ENCODE peak calls at places on chromosomes 16 and 17, in ten cellular contexts. W, G, R, M, Q, F, I, J, E and P are unnamed samples.

GRCh38 chr17:73911726-73912359 is 267.6 kb upstream of the SDK2 start:
- DNase-seq in W (no peak), G (no peak), R (no peak), M (no peak), Q (no peak), F (no peak), I (no peak), J (no peak), E (no peak), P (no peak)

GRCh38 chr17:55969577-55969976 is 183.7 kb upstream of the ANKFN1 start:
- DNase-seq in W (no peak), G (no peak), R (no peak), M (no peak), Q (no peak), F (no peak), I (no peak), J (no peak), E (no peak), P (no peak)

GRCh38 chr17:60390223-60390622 is 1.7 kb downstream of the USP32 start:
- DNase-seq in W (no peak), G (no peak), R (no peak), M (no peak), Q (no peak), F (peak), I (no peak), J (no peak), E (no peak), P (no peak)

GRCh38 chr17:27381007-27381501 is 75.2 kb upstream of the KSR1 start:
- DNase-seq in W (peak), G (peak), R (peak), M (peak), Q (peak), F (peak), I (peak), J (peak), E (peak), P (peak)

GRCh38 chr16:15874745-15875314 is 13.6 kb downstream of the CEP20 start:
- DNase-seq in W (peak), G (no peak), R (peak), M (peak), Q (peak), F (peak), I (no peak), J (peak), E (peak), P (peak)

GRCh38 chr16:79400462-79401149 is 199.9 kb downstream of the MAF start:
- DNase-seq in W (peak), G (no peak), R (no peak), M (peak), Q (no peak), F (no peak), I (no peak), J (no peak), E (no peak), P (no peak)

GRCh38 chr16:31213877-31214704 is at the start of gene TRIM72:
- DNase-seq in W (no peak), G (peak), R (peak), M (no peak), Q (no peak), F (no peak), I (no peak), J (no peak), E (no peak), P (no peak)

GRCh38 chr17:41521574-41522261 is 3.0 kb upstream of the KRT15 start:
- DNase-seq in W (peak), G (no peak), R (peak), M (peak), Q (peak), F (peak), I (no peak), J (no peak), E (no peak), P (peak)

GRCh38 chr17:45132569-45133463 is 501 bp upstream of the PLCD3 start:
- DNase-seq in W (peak), G (peak), R (peak), M (peak), Q (peak), F (peak), I (peak), J (peak), E (peak), P (peak)

GRCh38 chr17:28514571-28515002 is 8.4 kb downstream of the FOXN1 start:
- DNase-seq in W (no peak), G (no peak), R (no peak), M (no peak), Q (no peak), F (no peak), I (no peak), J (no peak), E (no peak), P (no peak)

GRCh38 chr17:19996086-19996485 is 13.1 kb upstream of the SPECC1 start:
- DNase-seq in W (no peak), G (no peak), R (no peak), M (no peak), Q (no peak), F (no peak), I (no peak), J (no peak), E (no peak), P (no peak)

GRCh38 chr16:50802000-50802399 is 60.1 kb downstream of the CYLD start:
- DNase-seq in W (no peak), G (no peak), R (no peak), M (no peak), Q (no peak), F (no peak), I (no peak), J (no peak), E (no peak), P (no peak)

GRCh38 chr17:3710951-3711383 is 12.7 kb upstream of the HASPIN start:
- DNase-seq in W (no peak), G (no peak), R (no peak), M (no peak), Q (peak), F (peak), I (no peak), J (no peak), E (no peak), P (no peak)

GRCh38 chr16:64478258-64478906 is 643.5 kb downstream of the CDH11 start:
- DNase-seq in W (no peak), G (no peak), R (no peak), M (peak), Q (no peak), F (peak), I (no peak), J (peak), E (no peak), P (no peak)

GRCh38 chr16:74999683-75000480 is 1.1 kb downstream of the ZNRF1 start:
- DNase-seq in W (peak), G (peak), R (no peak), M (peak), Q (peak), F (peak), I (peak), J (peak), E (peak), P (peak)

GRCh38 chr17:82828875-82829487 is 10.8 kb downstream of the ZNF750 start:
- DNase-seq in W (no peak), G (no peak), R (no peak), M (no peak), Q (no peak), F (no peak), I (no peak), J (no peak), E (no peak), P (no peak)

GRCh38 chr17:42653179-42654124 is 5.6 kb upstream of the TUBG2 start:
- DNase-seq in W (no peak), G (no peak), R (no peak), M (no peak), Q (peak), F (peak), I (no peak), J (peak), E (peak), P (peak)

GRCh38 chr17:3260600-3260999 is 37.6 kb downstream of the OR3A1 start:
- DNase-seq in W (no peak), G (peak), R (no peak), M (no peak), Q (no peak), F (no peak), I (no peak), J (no peak), E (no peak), P (no peak)

GRCh38 chr17:49117581-49118230 is 14.9 kb upstream of the B4GALNT2 start:
- DNase-seq in W (no peak), G (no peak), R (no peak), M (no peak), Q (no peak), F (no peak), I (no peak), J (no peak), E (no peak), P (no peak)

GRCh38 chr16:69613283-69614154 is 47.8 kb downstream of the NFAT5 start:
- DNase-seq in W (no peak), G (no peak), R (no peak), M (peak), Q (no peak), F (no peak), I (no peak), J (peak), E (no peak), P (no peak)

GRCh38 chr16:67227567-67227921 is 614 bp downstream of the TMEM208 start:
- DNase-seq in W (no peak), G (no peak), R (no peak), M (no peak), Q (no peak), F (no peak), I (no peak), J (no peak), E (no peak), P (no peak)

GRCh38 chr17:39754958-39755549 is 17.3 kb downstream of the GRB7 start:
- DNase-seq in W (no peak), G (peak), R (no peak), M (no peak), Q (peak), F (no peak), I (no peak), J (no peak), E (peak), P (no peak)

GRCh38 chr16:70160388-70160787 is 13.2 kb upstream of the CLEC18C start:
- DNase-seq in W (no peak), G (peak), R (no peak), M (no peak), Q (no peak), F (no peak), I (no peak), J (peak), E (no peak), P (no peak)

GRCh38 chr16:57260294-57260929 is 15.4 kb downstream of the ARL2BP start:
- DNase-seq in W (peak), G (peak), R (no peak), M (no peak), Q (peak), F (peak), I (peak), J (no peak), E (peak), P (no peak)

GRCh38 chr16:82368041-82368440 is 198.0 kb upstream of the MPHOSPH6 start:
- DNase-seq in W (peak), G (no peak), R (peak), M (peak), Q (peak), F (peak), I (no peak), J (peak), E (no peak), P (no peak)

GRCh38 chr16:20956319-20956718 is 55.7 kb downstream of the LYRM1 start:
- DNase-seq in W (no peak), G (no peak), R (no peak), M (no peak), Q (no peak), F (no peak), I (no peak), J (no peak), E (no peak), P (no peak)

GRCh38 chr17:41211845-41212466 is 14.5 kb upstream of the KRTAP9-2 start:
- DNase-seq in W (no peak), G (no peak), R (peak), M (no peak), Q (no peak), F (no peak), I (no peak), J (no peak), E (no peak), P (no peak)

GRCh38 chr16:88345943-88346560 is 36.7 kb upstream of the ZNF469 start:
- DNase-seq in W (no peak), G (no peak), R (no peak), M (no peak), Q (no peak), F (no peak), I (no peak), J (no peak), E (no peak), P (no peak)

GRCh38 chr17:8121531-8122390 is 2.1 kb downstream of the HES7 start:
- DNase-seq in W (no peak), G (peak), R (peak), M (no peak), Q (peak), F (peak), I (no peak), J (peak), E (peak), P (no peak)
- TF ChIP-seq CTCF in W (no peak), G (no peak), R (peak), M (peak), Q (peak), F (peak), I (peak), J (peak), E (peak), P (peak)

GRCh38 chr17:47237841-47238240 is 15.8 kb upstream of the ITGB3 start:
- DNase-seq in W (no peak), G (no peak), R (no peak), M (no peak), Q (no peak), F (no peak), I (no peak), J (no peak), E (no peak), P (no peak)

GRCh38 chr17:47240375-47240764 is 13.3 kb upstream of the ITGB3 start:
- DNase-seq in W (no peak), G (no peak), R (no peak), M (no peak), Q (no peak), F (no peak), I (no peak), J (no peak), E (no peak), P (no peak)

GRCh38 chr17:47238321-47239010 is 15.2 kb upstream of the ITGB3 start:
- DNase-seq in W (no peak), G (no peak), R (no peak), M (no peak), Q (no peak), F (no peak), I (no peak), J (no peak), E (no peak), P (no peak)

GRCh38 chr17:47240806-47241205 is 12.8 kb upstream of the ITGB3 start:
- DNase-seq in W (no peak), G (no peak), R (no peak), M (no peak), Q (no peak), F (peak), I (no peak), J (no peak), E (no peak), P (no peak)

GRCh38 chr17:47239663-47240374 is 13.8 kb upstream of the ITGB3 start:
- DNase-seq in W (peak), G (no peak), R (peak), M (no peak), Q (no peak), F (peak), I (peak), J (peak), E (no peak), P (peak)
- TF ChIP-seq POLR2AphosphoS5 in W (peak), G (no peak), R (no peak), M (no peak), Q (no peak), F (peak), I (no peak), J (peak), E (no peak), P (peak)

GRCh38 chr16:17475104-17475503 is 4.3 kb upstream of the XYLT1 start:
- DNase-seq in W (no peak), G (peak), R (no peak), M (no peak), Q (no peak), F (no peak), I (no peak), J (no peak), E (no peak), P (no peak)

GRCh38 chr16:17476414-17477259 is 5.9 kb upstream of the XYLT1 start:
- DNase-seq in W (peak), G (peak), R (peak), M (peak), Q (peak), F (peak), I (no peak), J (peak), E (peak), P (no peak)

GRCh38 chr16:17471745-17472075 is 950 bp upstream of the XYLT1 start:
- DNase-seq in W (no peak), G (no peak), R (no peak), M (no peak), Q (no peak), F (no peak), I (no peak), J (no peak), E (no peak), P (no peak)

GRCh38 chr16:17474572-17474971 is 3.8 kb upstream of the XYLT1 start:
- DNase-seq in W (no peak), G (peak), R (no peak), M (no peak), Q (no peak), F (no peak), I (no peak), J (no peak), E (no peak), P (no peak)

GRCh38 chr16:17474037-17474436 is 3.3 kb upstream of the XYLT1 start:
- DNase-seq in W (no peak), G (peak), R (no peak), M (no peak), Q (no peak), F (no peak), I (no peak), J (no peak), E (no peak), P (no peak)
- TF ChIP-seq CTCF in W (no peak), G (no peak), R (no peak), M (no peak), Q (no peak), F (no peak), I (no peak), J (no peak), E (no peak), P (no peak)

GRCh38 chr17:37259030-37259735 is 116.6 kb upstream of the C17orf78 start:
- DNase-seq in W (no peak), G (no peak), R (no peak), M (no peak), Q (no peak), F (peak), I (no peak), J (no peak), E (no peak), P (no peak)
- TF ChIP-seq POLR2AphosphoS5 in W (no peak), G (no peak), R (no peak), M (no peak), Q (no peak), F (no peak), I (no peak), J (no peak), E (no peak), P (no peak)